ENCODE peak calls at places on chromosomes 5 and 9, in four cellular contexts. O is H1, E is HepG2, W is GM12878. T is an unnamed sample.

GRCh38 chr9:33446507-33447403 is 638 bp downstream of the AQP3 start:
- DNase-seq in O (no peak), E (peak; percentile 37), W (peak; percentile 79), T (peak; percentile 68)

GRCh38 chr5:145283101-145283500 is 552.0 kb downstream of the PRELID2 start:
- DNase-seq in O (no peak), E (no peak), W (no peak), T (no peak)

GRCh38 chr5:157290156-157290980 is 24.4 kb downstream of the CYFIP2 start:
- DNase-seq in O (no peak), E (peak; percentile 70), W (no peak), T (no peak)

GRCh38 chr5:172731286-172732073 is 39.5 kb downstream of the DUSP1 start:
- DNase-seq in O (no peak), E (peak; percentile 79), W (no peak), T (no peak)

GRCh38 chr5:37807902-37808301 is 31.9 kb downstream of the GDNF start:
- DNase-seq in O (no peak), E (no peak), W (no peak), T (no peak)

GRCh38 chr5:107282061-107282460 is 388.7 kb downstream of the EFNA5 start:
- DNase-seq in O (no peak), E (no peak), W (no peak), T (no peak)

GRCh38 chr5:68747077-68747420 is 346.8 kb upstream of the SLC30A5 start:
- DNase-seq in O (no peak), E (no peak), W (no peak), T (no peak)

GRCh38 chr5:73865315-73865714 is 239.3 kb downstream of the ARHGEF28 start:
- DNase-seq in O (no peak), E (no peak), W (no peak), T (no peak)

GRCh38 chr5:9362600-9362999 is 183.3 kb downstream of the SEMA5A start:
- DNase-seq in O (no peak), E (no peak), W (no peak), T (no peak)

GRCh38 chr5:83925321-83925877 is 204.7 kb upstream of the HAPLN1 start:
- DNase-seq in O (no peak), E (no peak), W (no peak), T (no peak)

GRCh38 chr5:69007726-69008368 is 86.0 kb upstream of the SLC30A5 start:
- DNase-seq in O (peak; percentile 56), E (peak; percentile 38), W (peak; percentile 8), T (peak; percentile 70)

GRCh38 chr5:168734657-168735344 is 155.6 kb upstream of the PANK3 start:
- DNase-seq in O (no peak), E (no peak), W (no peak), T (no peak)

GRCh38 chr5:178150977-178151734 is 2.5 kb downstream of the NHP2 start:
- DNase-seq in O (no peak), E (no peak), W (no peak), T (no peak)

GRCh38 chr5:122076023-122076422 is 2.0 kb downstream of the LOX start:
- DNase-seq in O (no peak), E (peak; percentile 88), W (no peak), T (no peak)

GRCh38 chr5:79263290-79263689 is 27.4 kb downstream of the JMY start:
- DNase-seq in O (no peak), E (no peak), W (peak; percentile 34), T (no peak)

GRCh38 chr5:31551878-31552277 is 19.8 kb downstream of the C5orf22 start:
- DNase-seq in O (no peak), E (no peak), W (no peak), T (no peak)

GRCh38 chr9:137435980-137436760 is 5.0 kb downstream of the ENTPD8 start:
- DNase-seq in O (no peak), E (peak; percentile 62), W (no peak), T (peak; percentile 65)

GRCh38 chr5:164383662-164384061 is 878.2 kb downstream of the MAT2B start:
- DNase-seq in O (no peak), E (no peak), W (no peak), T (no peak)

GRCh38 chr9:115254781-115255180 is 136.8 kb upstream of the TNC start:
- DNase-seq in O (no peak), E (no peak), W (no peak), T (no peak)

GRCh38 chr5:150461231-150461630 is 11.7 kb upstream of the RPS14 start:
- DNase-seq in O (no peak), E (no peak), W (peak; percentile 39), T (no peak)

GRCh38 chr5:119031905-119032304 is 39.0 kb upstream of the DMXL1 start:
- DNase-seq in O (no peak), E (no peak), W (peak; percentile 73), T (no peak)

GRCh38 chr5:39513236-39513635 is 88.5 kb upstream of the DAB2 start:
- DNase-seq in O (no peak), E (peak; percentile 12), W (no peak), T (no peak)

GRCh38 chr5:132751971-132752580 is 4.8 kb downstream of the CCNI2 start:
- DNase-seq in O (no peak), E (no peak), W (no peak), T (peak; percentile 2)

GRCh38 chr5:132253008-132253441 is 4.5 kb upstream of the PDLIM4 start:
- DNase-seq in O (no peak), E (no peak), W (no peak), T (no peak)

GRCh38 chr9:120536094-120536493 is 43.9 kb downstream of the CDK5RAP2 start:
- DNase-seq in O (no peak), E (no peak), W (no peak), T (no peak)

GRCh38 chr9:86175223-86175622 is 75.9 kb upstream of the GOLM1 start:
- DNase-seq in O (no peak), E (no peak), W (no peak), T (no peak)

GRCh38 chr5:54944364-54944763 is 41.0 kb downstream of the ESM1 start:
- DNase-seq in O (no peak), E (no peak), W (no peak), T (peak; percentile 22)

GRCh38 chr5:10331341-10331796 is 22.1 kb upstream of the MARCHF6 start:
- DNase-seq in O (no peak), E (peak; percentile 89), W (no peak), T (no peak)

GRCh38 chr9:85510830-85511504 is 230.8 kb downstream of the AGTPBP1 start:
- DNase-seq in O (no peak), E (no peak), W (no peak), T (peak; percentile 80)

GRCh38 chr5:172678902-172679301 is 37.8 kb downstream of the NEURL1B start:
- DNase-seq in O (no peak), E (no peak), W (no peak), T (peak; percentile 54)

GRCh38 chr9:109448223-109448622 is 49.9 kb downstream of the PTPN3 start:
- DNase-seq in O (no peak), E (no peak), W (no peak), T (no peak)

GRCh38 chr5:127685662-127686061 is 17.5 kb upstream of the CCDC192 start:
- DNase-seq in O (no peak), E (no peak), W (no peak), T (no peak)

GRCh38 chr5:116068028-116068632 is 16.7 kb upstream of the COMMD10 start:
- DNase-seq in O (no peak), E (peak; percentile 44), W (no peak), T (peak; percentile 32)

DNA sequence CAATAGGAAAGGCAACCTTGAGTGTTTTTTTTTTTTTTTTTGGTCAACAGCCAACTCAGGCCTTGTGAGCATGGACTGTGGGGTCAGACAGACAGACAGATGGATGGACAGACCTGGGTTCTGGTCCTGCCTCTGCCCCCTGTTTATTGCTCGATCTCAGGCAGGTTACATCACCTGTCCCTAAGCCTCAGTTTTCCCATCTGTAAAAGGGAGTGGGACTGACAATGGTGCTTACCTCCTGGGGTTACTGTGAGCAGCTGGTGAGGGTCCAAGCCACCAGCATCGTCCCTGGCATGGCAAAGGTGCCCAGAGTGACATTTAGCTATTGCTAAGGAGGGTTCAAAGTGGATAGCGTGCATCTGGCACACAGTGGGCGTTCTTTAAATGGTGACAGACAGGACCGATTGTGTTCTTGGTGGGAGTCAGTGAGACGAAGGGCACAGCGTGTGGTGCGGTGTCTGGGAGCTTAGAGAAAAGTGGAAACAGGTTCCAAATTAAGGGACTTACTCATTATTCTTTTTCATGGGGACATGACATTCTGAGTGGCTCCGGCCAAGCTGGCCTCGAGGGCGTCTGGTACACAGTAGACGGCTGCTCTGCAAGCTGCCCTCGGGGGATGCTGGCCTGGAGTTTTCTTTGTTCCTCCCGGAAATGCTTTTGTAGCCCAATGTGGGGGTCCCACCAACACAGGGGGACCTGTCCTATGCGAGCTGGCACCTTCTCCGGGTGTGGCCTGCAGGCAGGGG is 72.1 kb downstream of the COL27A1 start:
- DNase-seq in O (no peak), E (no peak), W (no peak), T (peak; percentile 58)
- TF ChIP-seq TCF12 in O (no peak), E (no peak), W (no peak), T (no peak)

GRCh38 chr5:95631265-95631957 is 11.5 kb downstream of the GPR150 start:
- DNase-seq in O (no peak), E (no peak), W (no peak), T (no peak)
- TF ChIP-seq TCF12 in O (no peak), E (no peak), W (no peak), T (no peak)

GRCh38 chr5:51384281-51384840 is 1.1 kb downstream of the ISL1 start:
- DNase-seq in O (no peak), E (no peak), W (no peak), T (peak; percentile 15)
- TF ChIP-seq TCF12 in O (no peak), E (no peak), W (no peak), T (no peak)

DNA sequence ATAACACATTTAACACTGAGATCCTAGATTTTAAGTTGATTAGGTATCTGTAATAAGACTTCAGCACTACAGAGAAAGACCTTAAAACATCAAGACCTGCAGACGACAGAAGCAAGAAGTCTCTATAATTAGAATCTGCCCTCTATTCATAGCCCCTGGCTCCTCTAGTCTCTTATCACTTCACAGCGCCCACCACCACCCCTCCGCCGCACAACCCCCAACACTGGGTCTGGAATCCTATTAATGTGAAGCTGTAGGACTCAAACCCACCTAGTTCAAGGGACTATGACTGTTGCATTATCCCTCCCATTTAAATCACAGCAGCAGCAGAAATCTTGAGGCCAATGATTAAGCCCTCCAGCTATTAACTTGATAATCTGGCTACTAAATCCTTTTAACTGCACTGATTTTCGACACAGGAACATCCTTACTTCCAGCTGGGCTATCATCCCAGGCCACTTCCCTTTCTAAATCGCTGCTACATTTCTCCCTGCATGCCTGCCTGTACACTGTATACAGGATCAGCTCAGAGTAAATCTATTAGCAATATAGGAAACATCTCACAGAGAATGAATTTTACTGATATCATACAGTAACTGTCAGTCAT is 159.5 kb upstream of the GRAMD2B start:
- DNase-seq in O (no peak), E (no peak), W (no peak), T (peak; percentile 62)
- TF ChIP-seq TCF12 in O (no peak), E (no peak), W (no peak), T (no peak)

GRCh38 chr9:3342159-3342777 is 183.5 kb downstream of the RFX3 start:
- DNase-seq in O (no peak), E (no peak), W (no peak), T (no peak)
- TF ChIP-seq TCF12 in O (no peak), E (no peak), W (no peak), T (no peak)